ENCODE peak calls at places on chromosomes 7 and 10, in six cellular contexts. L is neural progenitor cell, P is HCT116, N is MM.1S, V is PC-3, A is hepatocyte. G is an unnamed sample.

GRCh38 chr7:2299131-2299829 is 15.0 kb downstream of the SNX8 start:
- DNase-seq in N (no peak), A (no peak), P (no peak), L (no peak), V (no peak), G (no peak)

GRCh38 chr10:17516376-17516775 is 62.0 kb upstream of the ST8SIA6 start:
- DNase-seq in V (no peak), N (no peak), L (no peak), A (no peak), P (no peak), G (no peak)

GRCh38 chr7:119783799-119784198 is 489.2 kb upstream of the KCND2 start:
- DNase-seq in P (no peak), V (peak; percentile 30), A (peak; percentile 20), L (no peak), N (no peak), G (no peak)

GRCh38 chr10:32210306-32211045 is 136.5 kb downstream of the EPC1 start:
- DNase-seq in A (peak; percentile 39), V (peak; percentile 62), N (no peak), P (peak; percentile 74), L (peak; percentile 26), G (peak; percentile 74)

GRCh38 chr7:42389697-42390096 is 152.7 kb upstream of the GLI3 start:
- DNase-seq in V (no peak), N (no peak), P (no peak), A (no peak), L (no peak), G (no peak)

GRCh38 chr7:114533151-114533550 is 118.5 kb downstream of the FOXP2 start:
- DNase-seq in A (no peak), N (no peak), L (peak; percentile 3), P (no peak), V (no peak), G (peak; percentile 11)

GRCh38 chr10:71638577-71639411 is 80.8 kb downstream of the C10orf105 start:
- DNase-seq in A (peak; percentile 87), N (no peak), L (no peak), P (no peak), V (no peak), G (no peak)

GRCh38 chr7:127616709-127617108 is 1.2 kb downstream of the PAX4 start:
- DNase-seq in P (no peak), A (no peak), N (no peak), L (no peak), V (no peak), G (no peak)

GRCh38 chr7:48074231-48074654 is 14.8 kb upstream of the UPP1 start:
- DNase-seq in N (no peak), V (peak; percentile 22), P (no peak), L (no peak), A (no peak), G (no peak)

GRCh38 chr7:92835851-92836488 is 403 bp downstream of the CDK6 start:
- DNase-seq in P (no peak), V (peak; percentile 23), L (no peak), N (peak; percentile 36), A (peak; percentile 28), G (no peak)

GRCh38 chr7:91264924-91265681 is 870 bp downstream of the FZD1 start:
- DNase-seq in N (peak; percentile 73), V (peak; percentile 53), L (peak; percentile 62), P (no peak), A (peak; percentile 72), G (peak; percentile 56)

GRCh38 chr10:109587366-109587765 is 335.9 kb downstream of the XPNPEP1 start:
- DNase-seq in N (no peak), L (no peak), A (no peak), V (peak; percentile 54), P (no peak), G (no peak)

GRCh38 chr10:7797582-7797981 is 9.6 kb downstream of the ATP5F1C start:
- DNase-seq in P (peak; percentile 49), V (peak; percentile 44), A (peak; percentile 43), N (no peak), L (no peak), G (no peak)

GRCh38 chr7:158277219-158278141 is 310.1 kb downstream of the PTPRN2 start:
- DNase-seq in A (no peak), N (no peak), V (no peak), P (no peak), L (no peak), G (no peak)

GRCh38 chr7:44081266-44081748 is 1.0 kb downstream of the POLM start:
- DNase-seq in L (no peak), N (peak; percentile 25), A (no peak), P (no peak), V (no peak), G (no peak)

GRCh38 chr7:85634951-85635350 is 448.1 kb upstream of the SEMA3D start:
- DNase-seq in N (no peak), L (no peak), A (no peak), V (peak; percentile 59), P (no peak), G (no peak)

GRCh38 chr10:116118851-116119250 is 154.2 kb downstream of the GFRA1 start:
- DNase-seq in P (no peak), L (no peak), A (no peak), V (no peak), N (no peak), G (no peak)

GRCh38 chr10:93926613-93927012 is 32.8 kb downstream of the SLC35G1 start:
- DNase-seq in V (no peak), L (no peak), P (no peak), A (no peak), N (no peak), G (no peak)

GRCh38 chr7:93175219-93175618 is 27.0 kb upstream of the SAMD9L start:
- DNase-seq in L (no peak), A (no peak), P (no peak), V (no peak), N (no peak), G (no peak)

GRCh38 chr10:75405201-75406143 is 3.9 kb upstream of the ZNF503 start:
- DNase-seq in A (peak; percentile 77), V (peak; percentile 86), L (peak; percentile 78), N (no peak), P (no peak), G (peak; percentile 46)

GRCh38 chr7:114921636-114922150 is at the start of gene MDFIC:
- DNase-seq in L (peak; percentile 39), V (no peak), A (peak; percentile 10), N (no peak), P (no peak), G (peak; percentile 64)

GRCh38 chr7:27709137-27710075 is 30.6 kb upstream of the TAX1BP1 start:
- DNase-seq in P (no peak), N (no peak), L (no peak), A (no peak), V (peak; percentile 79), G (no peak)

GRCh38 chr7:158407581-158408331 is 179.9 kb downstream of the PTPRN2 start:
- DNase-seq in N (no peak), A (peak; percentile 69), V (peak; percentile 71), L (peak; percentile 74), P (peak; percentile 48), G (peak; percentile 66)

GRCh38 chr7:31478018-31478417 is 35.9 kb upstream of the ITPRID1 start:
- DNase-seq in P (no peak), N (no peak), L (no peak), A (no peak), V (no peak), G (peak; percentile 52)

GRCh38 chr7:112263519-112263918 is 57.0 kb downstream of the ZNF277 start:
- DNase-seq in N (peak; percentile 95), A (no peak), V (no peak), L (no peak), P (no peak), G (no peak)

GRCh38 chr7:104980969-104981670 is 32.9 kb upstream of the KMT2E start:
- DNase-seq in P (peak; percentile 54), V (peak; percentile 79), A (peak; percentile 81), N (peak; percentile 79), L (peak; percentile 77), G (peak; percentile 86)

GRCh38 chr7:40843338-40844026 is 708.7 kb downstream of the SUGCT start:
- DNase-seq in L (no peak), P (no peak), A (no peak), N (no peak), V (no peak), G (no peak)

GRCh38 chr7:124031919-124032318 is 948 bp downstream of the TMEM229A start:
- DNase-seq in P (no peak), N (no peak), V (no peak), L (peak; percentile 32), A (no peak), G (no peak)

GRCh38 chr7:15751191-15751701 is 64.8 kb upstream of the MEOX2 start:
- DNase-seq in N (no peak), L (no peak), P (no peak), A (no peak), V (no peak), G (no peak)

GRCh38 chr7:140196361-140197217 is 19.8 kb upstream of the KDM7A start:
- DNase-seq in V (no peak), A (no peak), P (no peak), N (no peak), L (no peak), G (no peak)

GRCh38 chr10:100245484-100246220 is 16.3 kb upstream of the CHUK start:
- DNase-seq in P (no peak), L (no peak), N (no peak), A (no peak), V (no peak), G (no peak)

DNA sequence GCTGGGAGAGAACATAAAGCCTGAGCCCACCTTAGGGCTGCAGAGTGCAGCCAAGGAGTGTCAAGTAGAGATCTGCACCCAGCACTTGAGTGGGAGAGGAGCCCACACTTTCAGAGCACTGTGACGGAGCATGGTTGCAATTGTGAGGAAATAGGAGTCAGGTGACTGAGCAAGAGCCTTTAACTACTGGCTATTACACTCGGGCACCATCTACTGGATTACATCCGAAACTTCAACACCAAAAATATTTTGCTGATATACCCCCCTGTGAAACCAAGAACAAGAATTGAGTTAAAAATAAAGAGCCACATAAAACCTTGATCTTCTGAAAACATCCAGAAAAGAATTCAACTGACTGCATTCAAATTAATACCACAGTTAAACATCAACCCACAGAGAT is 657.9 kb downstream of the NXPH1 start:
- DNase-seq in N (peak; percentile 81), V (peak; percentile 40), P (no peak), A (no peak), L (no peak), G (peak; percentile 8)
- TF ChIP-seq EZH2phosphoT487 in N (no peak), V (no peak), P (no peak), A (no peak), L (no peak), G (no peak)

GRCh38 chr7:7662527-7662926 is 22.0 kb downstream of the UMAD1 start:
- DNase-seq in A (no peak), V (peak; percentile 13), L (peak; percentile 58), N (no peak), P (no peak), G (peak; percentile 73)
- TF ChIP-seq CTCF in A (peak; percentile 43), V (peak; percentile 58), L (peak; percentile 69), N (peak; percentile 26), P (peak; percentile 39), G (peak; percentile 80)

GRCh38 chr10:124449170-124450009 is 445 bp downstream of the NKX1-2 start:
- DNase-seq in P (no peak), L (peak; percentile 48), N (no peak), V (peak; percentile 39), A (no peak), G (peak; percentile 60)
- TF ChIP-seq EZH2 in P (no peak), L (peak; percentile 95), N (peak; percentile 70), V (no peak), A (peak; percentile 97), G (no peak)

DNA sequence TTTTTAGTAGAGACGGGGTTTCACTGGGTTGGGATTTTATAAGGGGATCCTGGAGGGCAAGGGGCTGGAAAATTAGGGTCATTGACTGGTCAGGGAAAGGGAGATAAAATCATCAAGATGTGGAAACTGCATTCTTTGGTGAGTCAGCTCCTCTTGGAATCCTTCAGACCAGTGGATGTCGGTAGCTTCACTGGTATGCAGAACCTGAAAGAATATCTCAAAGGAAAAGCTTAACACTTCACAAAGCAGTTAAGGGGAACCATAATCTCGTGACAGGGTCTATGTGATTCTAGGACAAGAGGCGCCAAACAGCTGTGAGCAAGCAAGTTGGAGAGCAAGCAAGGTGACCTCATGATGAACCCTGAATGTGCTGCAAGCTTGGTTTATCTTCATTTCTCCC is 634.7 kb upstream of the AUTS2 start:
- DNase-seq in L (no peak), N (no peak), A (peak; percentile 44), V (no peak), P (no peak), G (no peak)
- TF ChIP-seq EZH2phosphoT487 in L (no peak), N (no peak), A (no peak), V (no peak), P (no peak), G (no peak)

G was measured in GM23338.